ENCODE peak calls at places on chromosomes 2 and 18, in four cellular contexts. G is GM03348, P is kidney epithelial cell, J is SK-N-SH. F is an unnamed sample.

GRCh38 chr2:121255363-121255762 is 29.6 kb downstream of the TFCP2L1 start:
- DNase-seq in G (no peak), P (no peak), J (no peak), F (no peak)

GRCh38 chr18:48078448-48078847 is 148.0 kb upstream of the SMAD2 start:
- DNase-seq in G (no peak), P (no peak), J (no peak), F (no peak)

GRCh38 chr18:49022311-49023280 is 71.8 kb upstream of the SMAD7 start:
- DNase-seq in G (no peak), P (no peak), J (no peak), F (no peak)

GRCh38 chr2:54239427-54239826 is 16.6 kb downstream of the TSPYL6 start:
- DNase-seq in G (peak), P (peak), J (no peak), F (peak)

GRCh38 chr2:9222246-9222898 is 15.8 kb downstream of the ASAP2 start:
- DNase-seq in G (no peak), P (no peak), J (no peak), F (peak)

GRCh38 chr2:157336137-157336721 is 10.6 kb upstream of the ERMN start:
- DNase-seq in G (no peak), P (no peak), J (peak), F (peak)

GRCh38 chr2:216188956-216189355 is 79.8 kb downstream of the XRCC5 start:
- DNase-seq in G (peak), P (no peak), J (no peak), F (no peak)

GRCh38 chr2:3849213-3849612 is 145.8 kb downstream of the DCDC2C start:
- DNase-seq in G (no peak), P (no peak), J (no peak), F (no peak)

GRCh38 chr2:54456526-54457325 is 599 bp downstream of the SPTBN1 start:
- DNase-seq in G (peak), P (no peak), J (peak), F (peak)

GRCh38 chr18:24013061-24013460 is 1.5 kb upstream of the TTC39C start:
- DNase-seq in G (no peak), P (no peak), J (no peak), F (no peak)

GRCh38 chr2:235330775-235331438 is 162.9 kb upstream of the AGAP1 start:
- DNase-seq in G (peak), P (no peak), J (no peak), F (peak)

GRCh38 chr2:101205521-101205998 is 47.1 kb upstream of the CNOT11 start:
- DNase-seq in G (peak), P (peak), J (peak), F (peak)

GRCh38 chr2:137942037-137942784 is 22.1 kb upstream of the HNMT start:
- DNase-seq in G (no peak), P (no peak), J (no peak), F (no peak)

GRCh38 chr2:824954-825353 is 125.7 kb upstream of the SNTG2 start:
- DNase-seq in G (no peak), P (no peak), J (no peak), F (no peak)

GRCh38 chr2:239275037-239275685 is 125.7 kb downstream of the HDAC4 start:
- DNase-seq in G (peak), P (peak), J (peak), F (peak)

GRCh38 chr2:233033672-233034071 is 1.2 kb downstream of the NEU2 start:
- DNase-seq in G (peak), P (no peak), J (no peak), F (peak)

GRCh38 chr2:9327873-9328352 is 95.4 kb downstream of the ITGB1BP1 start:
- DNase-seq in G (no peak), P (no peak), J (no peak), F (no peak)

GRCh38 chr2:174120346-174120745 is 128.0 kb downstream of the OLA1 start:
- DNase-seq in G (no peak), P (no peak), J (no peak), F (peak)

GRCh38 chr2:177161741-177162440 is 50.7 kb upstream of the HNRNPA3 start:
- DNase-seq in G (peak), P (no peak), J (peak), F (peak)

GRCh38 chr18:13257361-13257980 is 38.9 kb downstream of the LDLRAD4 start:
- DNase-seq in G (no peak), P (no peak), J (no peak), F (no peak)

GRCh38 chr2:240957656-240958365 is 40.6 kb upstream of the SNED1 start:
- DNase-seq in G (peak), P (no peak), J (peak), F (no peak)

GRCh38 chr2:221570321-221571107 is 1.6 kb downstream of the EPHA4 start:
- DNase-seq in G (peak), P (no peak), J (peak), F (peak)

GRCh38 chr2:235770909-235771820 is 277.3 kb downstream of the AGAP1 start:
- DNase-seq in G (no peak), P (no peak), J (no peak), F (no peak)

GRCh38 chr2:1766400-1766799 is 22.1 kb upstream of the PXDN start:
- DNase-seq in G (no peak), P (no peak), J (no peak), F (peak)

GRCh38 chr2:237581751-237582746 is 8.5 kb downstream of the RAB17 start:
- DNase-seq in G (peak), P (no peak), J (peak), F (peak)

GRCh38 chr2:86498468-86499260 is 57.5 kb downstream of the KDM3A start:
- DNase-seq in G (no peak), P (peak), J (no peak), F (no peak)

GRCh38 chr2:152407204-152407721 is 72.3 kb downstream of the FMNL2 start:
- DNase-seq in G (peak), P (no peak), J (peak), F (peak)

GRCh38 chr2:130183500-130184373 is 1.7 kb downstream of the MZT2B start:
- DNase-seq in G (peak), P (no peak), J (peak), F (no peak)

GRCh38 chr2:161306919-161307318 is 1.3 kb upstream of the PSMD14 start:
- DNase-seq in G (no peak), P (no peak), J (no peak), F (no peak)

GRCh38 chr2:204542967-204543608 is 2.2 kb upstream of the PARD3B start:
- DNase-seq in G (no peak), P (no peak), J (no peak), F (no peak)

GRCh38 chr2:36423619-36424120 is 68.1 kb downstream of the CRIM1 start:
- DNase-seq in G (no peak), P (no peak), J (no peak), F (no peak)

F was measured in myocyte.